ENCODE peak calls at places on chromosomes 6 and 20, in nine cellular contexts. P, Z, I, T, A, X, V, F and N are unnamed samples.

GRCh38 chr6:124303971-124304370 is 500.3 kb downstream of the NKAIN2 start:
- DNase-seq in P (no peak), V (no peak), I (no peak), A (no peak), Z (no peak), T (no peak), X (no peak), F (no peak), N (no peak)

GRCh38 chr6:72703093-72703492 is 81.2 kb downstream of the KCNQ5 start:
- DNase-seq in T (no peak), P (no peak), Z (no peak), A (no peak), X (no peak), F (no peak), V (no peak), I (no peak), N (no peak)

GRCh38 chr6:6085928-6086668 is 79.4 kb upstream of the NRN1 start:
- DNase-seq in P (no peak), X (no peak), A (no peak), V (no peak), I (no peak), T (no peak), F (no peak), Z (no peak), N (no peak)

GRCh38 chr6:83827050-83827449 is 26.1 kb upstream of the RIPPLY2 start:
- DNase-seq in P (peak), A (peak), V (no peak), Z (no peak), T (no peak), I (peak), F (no peak), X (no peak), N (no peak)

GRCh38 chr6:28587011-28587745 is 61.5 kb downstream of the GPX5 start:
- DNase-seq in T (peak), P (peak), A (peak), Z (no peak), I (peak), F (no peak), V (no peak), X (peak), N (peak)

GRCh38 chr20:25364180-25364788 is 26.4 kb downstream of the ABHD12 start:
- DNase-seq in V (no peak), Z (no peak), X (no peak), P (no peak), F (no peak), I (peak), A (no peak), T (peak), N (peak)

GRCh38 chr6:129683606-129684322 is 26.2 kb downstream of the ARHGAP18 start:
- DNase-seq in X (no peak), I (peak), P (peak), Z (peak), F (peak), T (peak), V (peak), A (peak), N (peak)

GRCh38 chr6:74115674-74116073 is 419.7 kb downstream of the CD109 start:
- DNase-seq in X (no peak), P (no peak), F (no peak), I (no peak), A (peak), T (no peak), Z (no peak), V (no peak), N (no peak)

GRCh38 chr6:19587238-19587942 is 249.8 kb upstream of the ID4 start:
- DNase-seq in P (no peak), I (no peak), V (no peak), T (no peak), F (no peak), A (no peak), Z (no peak), X (no peak), N (no peak)

GRCh38 chr6:14079433-14079832 is 38.1 kb upstream of the CD83 start:
- DNase-seq in X (no peak), V (no peak), Z (no peak), A (peak), I (peak), F (no peak), T (peak), P (peak), N (peak)

GRCh38 chr6:21732731-21733130 is 139.2 kb downstream of the SOX4 start:
- DNase-seq in V (no peak), Z (no peak), P (peak), A (no peak), T (peak), F (no peak), I (peak), X (no peak), N (peak)

GRCh38 chr6:14732845-14733757 is 512.8 kb upstream of the JARID2 start:
- DNase-seq in F (no peak), P (peak), Z (peak), T (peak), A (peak), X (no peak), I (peak), V (no peak), N (peak)

GRCh38 chr6:31769684-31770371 is 7.3 kb downstream of the VWA7 start:
- DNase-seq in V (peak), F (peak), I (peak), A (peak), T (no peak), Z (peak), X (peak), P (peak), N (no peak)

GRCh38 chr6:37276916-37277509 is 19.1 kb upstream of the TMEM217 start:
- DNase-seq in P (no peak), Z (no peak), I (no peak), T (no peak), F (no peak), X (no peak), A (no peak), V (peak), N (no peak)

GRCh38 chr6:158321960-158322359 is 9.7 kb downstream of the TULP4 start:
- DNase-seq in X (no peak), P (peak), I (peak), V (no peak), A (peak), T (peak), F (no peak), Z (no peak), N (peak)

GRCh38 chr20:25571240-25571639 is 14.1 kb downstream of the NINL start:
- DNase-seq in I (no peak), P (no peak), Z (no peak), X (no peak), V (no peak), F (no peak), A (no peak), T (no peak), N (no peak)

GRCh38 chr6:89830385-89830809 is 717 bp downstream of the CASP8AP2 start:
- DNase-seq in Z (no peak), T (no peak), P (no peak), V (peak), X (no peak), A (peak), I (no peak), F (no peak), N (no peak)

GRCh38 chr6:149863596-149863845 is 638 bp downstream of the LRP11 start:
- DNase-seq in V (no peak), A (no peak), I (no peak), X (no peak), F (no peak), P (no peak), T (no peak), Z (no peak), N (no peak)

GRCh38 chr6:37353761-37354525 is at the start of gene RNF8:
- DNase-seq in Z (peak), P (peak), A (peak), T (peak), X (peak), F (peak), V (peak), I (peak), N (peak)

GRCh38 chr6:35668708-35669440 is 19.8 kb downstream of the FKBP5 start:
- DNase-seq in P (no peak), Z (no peak), T (peak), V (no peak), A (peak), I (peak), F (no peak), X (no peak), N (no peak)

GRCh38 chr6:133889557-133890301 is 816 bp downstream of the TCF21 start:
- DNase-seq in F (no peak), X (peak), P (no peak), I (no peak), T (peak), Z (no peak), A (peak), V (no peak), N (no peak)

GRCh38 chr6:133892444-133893323 is 3.8 kb downstream of the TCF21 start:
- DNase-seq in P (no peak), A (no peak), I (no peak), X (peak), T (no peak), F (no peak), V (no peak), Z (no peak), N (no peak)

GRCh38 chr6:133893324-133893692 is 4.4 kb downstream of the TCF21 start:
- DNase-seq in V (no peak), F (no peak), A (no peak), Z (no peak), P (no peak), I (no peak), T (no peak), X (no peak), N (no peak)

GRCh38 chr6:133891814-133892443 is 3.0 kb downstream of the TCF21 start:
- DNase-seq in V (no peak), T (no peak), Z (no peak), X (no peak), P (no peak), I (no peak), F (no peak), A (peak), N (no peak)

GRCh38 chr6:133890941-133891813 is 2.3 kb downstream of the TCF21 start:
- DNase-seq in X (peak), P (no peak), T (no peak), F (no peak), V (no peak), I (no peak), Z (no peak), A (peak), N (no peak)
- TF ChIP-seq EZH2 in X (peak), P (peak), T (peak), F (peak), V (no peak), I (no peak), Z (no peak), A (no peak), N (peak)

DNA sequence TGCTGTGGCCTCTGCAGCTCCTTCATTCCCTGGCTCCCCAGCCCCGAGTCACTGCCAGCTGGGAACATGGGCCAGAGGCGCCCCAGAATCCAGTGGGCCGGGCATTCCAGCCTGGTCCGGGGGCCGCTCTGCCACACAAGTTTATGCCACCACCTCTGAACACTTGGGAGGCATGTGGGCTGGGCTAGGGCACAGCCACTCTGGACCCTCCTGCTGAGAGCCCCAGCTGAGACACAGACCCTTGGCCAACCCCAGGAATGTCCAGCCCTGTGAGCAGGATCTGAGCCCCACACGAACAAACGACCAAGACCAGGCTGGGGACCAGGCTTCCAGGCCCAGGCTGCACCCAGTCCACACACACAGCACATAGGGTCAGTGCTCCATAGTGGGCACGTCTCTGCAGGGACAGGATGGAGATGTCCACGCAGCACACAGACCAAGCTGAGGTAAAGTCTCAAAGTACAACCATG is 33.0 kb downstream of the YTHDF1 start:
- DNase-seq in T (no peak), A (no peak), V (no peak), I (no peak), Z (no peak), P (no peak), X (no peak), F (no peak), N (no peak)
- TF ChIP-seq EZH2 in T (no peak), A (no peak), V (no peak), I (no peak), Z (no peak), P (no peak), X (no peak), F (no peak), N (no peak)

GRCh38 chr20:49482173-49482572 is 295 bp downstream of the KCNB1 start:
- DNase-seq in X (peak), I (no peak), Z (no peak), V (no peak), P (no peak), F (no peak), A (no peak), T (no peak), N (no peak)

GRCh38 chr20:49481116-49481515 is 1.4 kb downstream of the KCNB1 start:
- DNase-seq in V (no peak), A (no peak), Z (no peak), F (no peak), P (no peak), X (no peak), I (no peak), T (no peak), N (no peak)

GRCh38 chr20:49483018-49483705 is 694 bp upstream of the KCNB1 start:
- DNase-seq in P (no peak), I (no peak), A (no peak), Z (no peak), F (no peak), X (peak), V (no peak), T (no peak), N (no peak)

GRCh38 chr20:49483706-49484101 is 1.2 kb upstream of the KCNB1 start:
- DNase-seq in V (no peak), P (no peak), F (no peak), I (no peak), T (no peak), X (peak), A (no peak), Z (no peak), N (no peak)

GRCh38 chr20:49482621-49483017 is at the start of gene KCNB1:
- DNase-seq in F (peak), I (peak), Z (no peak), T (peak), A (peak), P (peak), X (peak), V (peak), N (peak)
- TF ChIP-seq EZH2 in F (no peak), I (no peak), Z (no peak), T (no peak), A (no peak), P (no peak), X (no peak), V (no peak), N (no peak)

GRCh38 chr20:37917436-37917835 is 14.5 kb downstream of the VSTM2L start:
- DNase-seq in X (no peak), P (no peak), V (no peak), T (no peak), F (no peak), I (no peak), Z (no peak), A (no peak), N (no peak)

GRCh38 chr20:37914367-37914671 is 11.4 kb downstream of the VSTM2L start:
- DNase-seq in X (no peak), F (no peak), Z (no peak), T (no peak), V (no peak), P (no peak), A (no peak), I (no peak), N (no peak)

GRCh38 chr20:37914672-37915433 is 11.9 kb downstream of the VSTM2L start:
- DNase-seq in P (no peak), Z (no peak), X (peak), V (no peak), I (no peak), T (no peak), A (no peak), F (no peak), N (no peak)

GRCh38 chr20:37915434-37915787 is 12.5 kb downstream of the VSTM2L start:
- DNase-seq in P (no peak), V (no peak), T (no peak), Z (no peak), X (peak), I (no peak), F (no peak), A (no peak), N (no peak)

DNA sequence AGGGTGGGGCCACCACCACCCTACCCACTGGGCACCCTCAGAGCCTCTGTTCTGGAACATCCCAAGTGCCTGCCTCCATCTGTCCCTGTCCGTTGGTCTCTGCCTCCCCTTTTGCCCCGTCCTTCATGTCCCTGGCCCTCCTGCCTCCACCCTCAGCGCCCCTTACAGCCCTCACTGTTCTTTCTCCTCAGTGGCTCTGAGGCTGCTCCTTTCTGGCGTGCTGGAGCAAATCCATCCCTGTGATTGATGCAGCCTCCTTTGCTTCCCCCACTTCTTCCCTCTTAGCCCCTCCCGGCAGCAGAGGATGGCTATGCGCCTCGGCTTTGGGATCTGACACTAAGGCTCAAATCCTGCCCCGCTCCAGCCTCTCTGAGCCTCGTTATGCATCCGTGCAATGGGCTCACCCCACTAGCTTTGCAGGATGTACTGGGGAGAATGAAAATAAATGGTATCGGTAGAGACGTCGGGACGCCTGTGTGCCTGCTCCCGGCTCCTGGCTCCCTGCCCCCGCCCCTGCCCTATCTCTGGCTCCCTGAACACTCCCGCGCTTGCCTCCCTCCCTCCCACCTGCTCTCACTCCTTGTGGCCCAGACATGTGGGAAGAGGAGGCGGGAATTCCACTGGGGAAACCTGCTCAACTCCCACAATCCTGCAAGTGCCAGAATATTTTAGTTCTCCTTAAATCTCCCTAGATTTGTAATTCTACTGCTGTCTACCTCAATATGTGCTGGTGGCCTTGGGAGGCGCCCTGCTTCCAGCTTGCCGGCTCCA is 13.1 kb downstream of the VSTM2L start:
- DNase-seq in V (no peak), I (no peak), Z (no peak), X (peak), F (peak), P (no peak), T (no peak), A (no peak), N (no peak)
- TF ChIP-seq EZH2 in V (no peak), I (no peak), Z (no peak), X (no peak), F (no peak), P (peak), T (peak), A (no peak), N (peak)

DNA sequence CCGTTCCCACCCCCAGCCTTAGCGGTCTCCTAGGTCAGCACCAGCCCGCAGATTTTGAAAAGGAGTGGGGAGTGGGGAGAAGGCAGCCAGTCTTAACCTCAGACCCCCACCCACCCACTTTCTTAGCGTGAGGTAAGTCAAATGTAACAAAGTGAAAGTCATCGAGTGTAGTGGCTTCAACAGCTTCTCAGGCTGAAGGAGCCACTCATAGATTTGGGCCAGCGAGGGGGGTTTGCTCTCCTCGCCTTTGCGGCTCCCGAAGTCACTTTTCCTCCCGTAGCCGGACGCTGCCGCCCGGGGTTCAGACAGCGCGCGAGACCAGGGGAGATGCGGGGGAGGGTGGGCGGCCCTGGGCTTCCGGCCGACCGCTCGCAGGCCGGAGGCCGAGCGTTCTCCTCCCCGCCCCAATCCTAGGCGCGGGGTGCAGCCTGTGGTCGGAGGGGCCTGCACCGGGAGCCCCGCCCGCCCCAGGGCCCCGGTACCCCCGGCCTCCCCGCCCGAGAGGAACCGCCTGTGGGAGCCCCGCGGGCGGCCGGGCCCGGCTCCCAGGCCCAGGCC is 3.4 kb downstream of the NKX2-2 start:
- DNase-seq in T (peak), F (no peak), P (no peak), I (no peak), X (peak), V (no peak), Z (no peak), A (peak), N (no peak)
- TF ChIP-seq EZH2 in T (no peak), F (no peak), P (no peak), I (no peak), X (peak), V (no peak), Z (no peak), A (no peak), N (no peak)

GRCh38 chr6:45420083-45420908 is 42.6 kb upstream of the SUPT3H start:
- DNase-seq in Z (no peak), P (peak), A (peak), V (no peak), I (peak), F (no peak), X (peak), T (peak), N (peak)
- TF ChIP-seq EZH2 in Z (no peak), P (no peak), A (no peak), V (no peak), I (no peak), F (no peak), X (peak), T (no peak), N (no peak)